ENCODE peak calls at places on chromosomes 1 and 21, in ten cellular contexts. One of them, this sample, is unnamed.

GRCh38 chr1:243791586-243792267 is 58.3 kb downstream of the AKT3 start:
- DNase-seq in CD8-positive, alpha-beta memory T cell: no peak
- DNase-seq in neuronal stem cell: no peak
- DNase-seq in adrenal gland: peak; percentile 42
- DNase-seq in cardiac muscle cell: no peak
- DNase-seq in lower lobe of right lung: no peak
- DNase-seq in left lung: no peak
- DNase-seq in skeletal muscle cell: no peak
- DNase-seq in CD4-positive, CD25-positive, alpha-beta regulatory T cell: no peak
- DNase-seq in body of pancreas: no peak
- DNase-seq in this sample: no peak

GRCh38 chr1:58732087-58732486 is 32.2 kb upstream of the MYSM1 start:
- DNase-seq in CD8-positive, alpha-beta memory T cell: no peak
- DNase-seq in neuronal stem cell: no peak
- DNase-seq in adrenal gland: no peak
- DNase-seq in cardiac muscle cell: no peak
- DNase-seq in lower lobe of right lung: no peak
- DNase-seq in left lung: no peak
- DNase-seq in skeletal muscle cell: no peak
- DNase-seq in CD4-positive, CD25-positive, alpha-beta regulatory T cell: no peak
- DNase-seq in body of pancreas: no peak
- DNase-seq in this sample: no peak

GRCh38 chr1:24995661-24996060 is 65.6 kb upstream of the RUNX3 start:
- DNase-seq in CD8-positive, alpha-beta memory T cell: no peak
- DNase-seq in neuronal stem cell: no peak
- DNase-seq in adrenal gland: no peak
- DNase-seq in cardiac muscle cell: no peak
- DNase-seq in lower lobe of right lung: no peak
- DNase-seq in left lung: no peak
- DNase-seq in skeletal muscle cell: no peak
- DNase-seq in CD4-positive, CD25-positive, alpha-beta regulatory T cell: no peak
- DNase-seq in body of pancreas: no peak
- DNase-seq in this sample: no peak

GRCh38 chr1:5620418-5620817 is 371.8 kb downstream of the NPHP4 start:
- DNase-seq in CD8-positive, alpha-beta memory T cell: no peak
- DNase-seq in neuronal stem cell: no peak
- DNase-seq in adrenal gland: no peak
- DNase-seq in cardiac muscle cell: no peak
- DNase-seq in lower lobe of right lung: no peak
- DNase-seq in left lung: no peak
- DNase-seq in skeletal muscle cell: no peak
- DNase-seq in CD4-positive, CD25-positive, alpha-beta regulatory T cell: no peak
- DNase-seq in body of pancreas: no peak
- DNase-seq in this sample: no peak

GRCh38 chr1:215198021-215198420 is 115.5 kb downstream of the KCNK2 start:
- DNase-seq in CD8-positive, alpha-beta memory T cell: no peak
- DNase-seq in neuronal stem cell: no peak
- DNase-seq in adrenal gland: no peak
- DNase-seq in cardiac muscle cell: no peak
- DNase-seq in lower lobe of right lung: no peak
- DNase-seq in left lung: no peak
- DNase-seq in skeletal muscle cell: no peak
- DNase-seq in CD4-positive, CD25-positive, alpha-beta regulatory T cell: no peak
- DNase-seq in body of pancreas: no peak
- DNase-seq in this sample: no peak

GRCh38 chr1:29838738-29839320 is 602.5 kb downstream of the PTPRU start:
- DNase-seq in CD8-positive, alpha-beta memory T cell: no peak
- DNase-seq in neuronal stem cell: no peak
- DNase-seq in adrenal gland: no peak
- DNase-seq in cardiac muscle cell: no peak
- DNase-seq in lower lobe of right lung: no peak
- DNase-seq in left lung: no peak
- DNase-seq in skeletal muscle cell: no peak
- DNase-seq in CD4-positive, CD25-positive, alpha-beta regulatory T cell: no peak
- DNase-seq in body of pancreas: no peak
- DNase-seq in this sample: no peak

GRCh38 chr1:227938276-227938675 is 9.5 kb downstream of the WNT9A start:
- DNase-seq in CD8-positive, alpha-beta memory T cell: no peak
- DNase-seq in neuronal stem cell: no peak
- DNase-seq in adrenal gland: no peak
- DNase-seq in cardiac muscle cell: no peak
- DNase-seq in lower lobe of right lung: no peak
- DNase-seq in left lung: peak; percentile 4
- DNase-seq in skeletal muscle cell: no peak
- DNase-seq in CD4-positive, CD25-positive, alpha-beta regulatory T cell: no peak
- DNase-seq in body of pancreas: no peak
- DNase-seq in this sample: no peak

GRCh38 chr1:172172267-172172880 is 248.1 kb upstream of the C1orf105 start:
- DNase-seq in CD8-positive, alpha-beta memory T cell: no peak
- DNase-seq in neuronal stem cell: no peak
- DNase-seq in adrenal gland: no peak
- DNase-seq in cardiac muscle cell: no peak
- DNase-seq in lower lobe of right lung: no peak
- DNase-seq in left lung: no peak
- DNase-seq in skeletal muscle cell: no peak
- DNase-seq in CD4-positive, CD25-positive, alpha-beta regulatory T cell: no peak
- DNase-seq in body of pancreas: no peak
- DNase-seq in this sample: no peak

GRCh38 chr1:5746611-5747427 is 245.4 kb downstream of the NPHP4 start:
- DNase-seq in CD8-positive, alpha-beta memory T cell: no peak
- DNase-seq in neuronal stem cell: no peak
- DNase-seq in adrenal gland: no peak
- DNase-seq in cardiac muscle cell: no peak
- DNase-seq in lower lobe of right lung: peak; percentile 30
- DNase-seq in left lung: peak; percentile 55
- DNase-seq in skeletal muscle cell: no peak
- DNase-seq in CD4-positive, CD25-positive, alpha-beta regulatory T cell: no peak
- DNase-seq in body of pancreas: no peak
- DNase-seq in this sample: no peak

GRCh38 chr1:47438321-47439150 is 692 bp downstream of the FOXD2 start:
- DNase-seq in CD8-positive, alpha-beta memory T cell: peak; percentile 20
- DNase-seq in neuronal stem cell: no peak
- DNase-seq in adrenal gland: no peak
- DNase-seq in cardiac muscle cell: no peak
- DNase-seq in lower lobe of right lung: peak; percentile 53
- DNase-seq in left lung: peak; percentile 79
- DNase-seq in skeletal muscle cell: no peak
- DNase-seq in CD4-positive, CD25-positive, alpha-beta regulatory T cell: peak; percentile 50
- DNase-seq in body of pancreas: no peak
- DNase-seq in this sample: peak; percentile 26

GRCh38 chr1:39981957-39982356 is 27.0 kb downstream of the MFSD2A start:
- DNase-seq in CD8-positive, alpha-beta memory T cell: no peak
- DNase-seq in neuronal stem cell: no peak
- DNase-seq in adrenal gland: no peak
- DNase-seq in cardiac muscle cell: no peak
- DNase-seq in lower lobe of right lung: no peak
- DNase-seq in left lung: no peak
- DNase-seq in skeletal muscle cell: peak; percentile 65
- DNase-seq in CD4-positive, CD25-positive, alpha-beta regulatory T cell: no peak
- DNase-seq in body of pancreas: no peak
- DNase-seq in this sample: no peak

GRCh38 chr1:25800538-25801377 is 765 bp downstream of the SELENON start:
- DNase-seq in CD8-positive, alpha-beta memory T cell: no peak
- DNase-seq in neuronal stem cell: no peak
- DNase-seq in adrenal gland: peak; percentile 41
- DNase-seq in cardiac muscle cell: no peak
- DNase-seq in lower lobe of right lung: no peak
- DNase-seq in left lung: peak; percentile 76
- DNase-seq in skeletal muscle cell: no peak
- DNase-seq in CD4-positive, CD25-positive, alpha-beta regulatory T cell: no peak
- DNase-seq in body of pancreas: no peak
- DNase-seq in this sample: no peak

DNA sequence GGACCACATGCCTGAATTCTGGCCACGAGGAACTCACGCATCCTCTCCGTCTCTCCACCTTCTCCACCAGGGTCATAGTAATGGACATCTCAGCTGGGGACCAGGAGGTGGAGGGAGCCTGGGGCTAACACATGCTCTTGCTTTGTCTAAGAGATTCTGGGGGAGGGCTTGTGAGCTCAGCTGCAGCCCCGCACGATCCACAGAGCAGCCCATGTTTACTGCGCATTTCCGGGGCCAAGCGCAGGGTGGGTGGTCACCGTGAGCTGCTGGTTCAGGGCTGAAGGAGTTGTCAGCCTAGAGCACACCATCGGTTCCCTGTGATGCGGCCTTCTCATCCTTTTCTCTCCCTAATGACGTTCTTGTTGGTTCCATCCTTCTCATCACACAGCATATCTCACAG is 7.5 kb upstream of the TFF2 start:
- DNase-seq in CD8-positive, alpha-beta memory T cell: no peak
- DNase-seq in neuronal stem cell: no peak
- DNase-seq in adrenal gland: no peak
- DNase-seq in cardiac muscle cell: no peak
- DNase-seq in lower lobe of right lung: no peak
- DNase-seq in left lung: no peak
- DNase-seq in skeletal muscle cell: no peak
- DNase-seq in CD4-positive, CD25-positive, alpha-beta regulatory T cell: no peak
- DNase-seq in body of pancreas: no peak
- DNase-seq in this sample: no peak
- H3K4me3 ChIP-seq in CD8-positive, alpha-beta memory T cell: no peak overlapping the region
- H3K4me3 ChIP-seq in neuronal stem cell: no peak overlapping the region
- H3K4me3 ChIP-seq in adrenal gland: no peak overlapping the region
- H3K4me3 ChIP-seq in cardiac muscle cell: no peak overlapping the region
- H3K4me3 ChIP-seq in lower lobe of right lung: no peak overlapping the region
- H3K4me3 ChIP-seq in left lung: no peak overlapping the region
- H3K4me3 ChIP-seq in skeletal muscle cell: no peak overlapping the region
- H3K4me3 ChIP-seq in CD4-positive, CD25-positive, alpha-beta regulatory T cell: no peak overlapping the region
- H3K4me3 ChIP-seq in body of pancreas: no peak overlapping the region
- H3K4me3 ChIP-seq in this sample: no peak overlapping the region

GRCh38 chr1:176692988-176693696 is 230.2 kb downstream of the PAPPA2 start:
- DNase-seq in CD8-positive, alpha-beta memory T cell: no peak
- DNase-seq in neuronal stem cell: no peak
- DNase-seq in adrenal gland: no peak
- DNase-seq in cardiac muscle cell: peak; percentile 43
- DNase-seq in lower lobe of right lung: no peak
- DNase-seq in left lung: no peak
- DNase-seq in skeletal muscle cell: no peak
- DNase-seq in CD4-positive, CD25-positive, alpha-beta regulatory T cell: no peak
- DNase-seq in body of pancreas: no peak
- DNase-seq in this sample: no peak
- H3K4me3 ChIP-seq in CD8-positive, alpha-beta memory T cell: no peak overlapping the region
- H3K4me3 ChIP-seq in neuronal stem cell: no peak overlapping the region
- H3K4me3 ChIP-seq in adrenal gland: no peak overlapping the region
- H3K4me3 ChIP-seq in cardiac muscle cell: no peak overlapping the region
- H3K4me3 ChIP-seq in lower lobe of right lung: no peak overlapping the region
- H3K4me3 ChIP-seq in left lung: no peak overlapping the region
- H3K4me3 ChIP-seq in skeletal muscle cell: no peak overlapping the region
- H3K4me3 ChIP-seq in CD4-positive, CD25-positive, alpha-beta regulatory T cell: no peak overlapping the region
- H3K4me3 ChIP-seq in body of pancreas: no peak overlapping the region
- H3K4me3 ChIP-seq in this sample: no peak overlapping the region

DNA sequence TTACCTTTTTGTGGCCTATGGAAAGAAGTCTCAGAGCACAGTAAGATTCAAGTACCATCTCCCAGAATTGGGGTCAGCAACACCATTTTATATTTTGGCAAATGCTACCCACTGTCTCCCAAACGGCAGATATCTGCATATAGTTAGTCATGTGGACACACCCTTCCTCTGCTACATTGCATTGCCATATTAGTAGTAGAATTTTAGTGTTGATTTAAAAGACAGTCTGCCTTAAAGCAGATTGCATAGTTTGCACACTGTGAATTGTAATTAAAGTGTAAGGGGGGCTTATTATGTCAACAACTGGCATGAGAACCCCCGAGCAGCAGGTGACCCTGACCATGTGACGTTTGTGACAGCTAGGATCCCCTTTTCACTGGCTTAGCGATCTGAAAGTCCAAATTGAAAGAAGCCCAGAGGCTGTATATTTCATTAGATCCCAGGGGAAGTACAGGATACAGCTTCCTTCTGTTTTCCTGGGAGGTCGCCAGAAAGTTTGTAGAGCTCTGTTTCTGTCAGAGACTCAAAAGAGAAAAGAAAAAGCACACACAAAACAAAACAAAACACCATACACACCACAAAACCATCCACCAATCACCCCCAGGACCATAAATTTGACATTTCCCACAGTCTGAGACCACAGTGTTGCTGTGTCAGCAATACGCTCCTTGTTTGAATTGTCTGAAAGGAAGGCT is 172.4 kb downstream of the NFIA start:
- DNase-seq in CD8-positive, alpha-beta memory T cell: no peak
- DNase-seq in neuronal stem cell: no peak
- DNase-seq in adrenal gland: peak; percentile 44
- DNase-seq in cardiac muscle cell: no peak
- DNase-seq in lower lobe of right lung: no peak
- DNase-seq in left lung: no peak
- DNase-seq in skeletal muscle cell: peak; percentile 50
- DNase-seq in CD4-positive, CD25-positive, alpha-beta regulatory T cell: no peak
- DNase-seq in body of pancreas: peak; percentile 45
- DNase-seq in this sample: no peak
- H3K4me3 ChIP-seq in CD8-positive, alpha-beta memory T cell: no peak overlapping the region
- H3K4me3 ChIP-seq in neuronal stem cell: no peak overlapping the region
- H3K4me3 ChIP-seq in adrenal gland: no peak overlapping the region
- H3K4me3 ChIP-seq in cardiac muscle cell: no peak overlapping the region
- H3K4me3 ChIP-seq in lower lobe of right lung: peak overlapping the region; percentile 40
- H3K4me3 ChIP-seq in left lung: no peak overlapping the region
- H3K4me3 ChIP-seq in skeletal muscle cell: peak overlapping the region; percentile 33
- H3K4me3 ChIP-seq in CD4-positive, CD25-positive, alpha-beta regulatory T cell: no peak overlapping the region
- H3K4me3 ChIP-seq in body of pancreas: no peak overlapping the region
- H3K4me3 ChIP-seq in this sample: peak overlapping the region; percentile 59

GRCh38 chr21:34077888-34078287 is 4.5 kb downstream of the MRPS6 start:
- DNase-seq in CD8-positive, alpha-beta memory T cell: no peak
- DNase-seq in neuronal stem cell: no peak
- DNase-seq in adrenal gland: no peak
- DNase-seq in cardiac muscle cell: no peak
- DNase-seq in lower lobe of right lung: no peak
- DNase-seq in left lung: no peak
- DNase-seq in skeletal muscle cell: no peak
- DNase-seq in CD4-positive, CD25-positive, alpha-beta regulatory T cell: no peak
- DNase-seq in body of pancreas: no peak
- DNase-seq in this sample: no peak
- H3K4me3 ChIP-seq in CD8-positive, alpha-beta memory T cell: no peak overlapping the region
- H3K4me3 ChIP-seq in neuronal stem cell: no peak overlapping the region
- H3K4me3 ChIP-seq in adrenal gland: no peak overlapping the region
- H3K4me3 ChIP-seq in cardiac muscle cell: peak overlapping the region; percentile 6
- H3K4me3 ChIP-seq in lower lobe of right lung: no peak overlapping the region
- H3K4me3 ChIP-seq in left lung: no peak overlapping the region
- H3K4me3 ChIP-seq in skeletal muscle cell: no peak overlapping the region
- H3K4me3 ChIP-seq in CD4-positive, CD25-positive, alpha-beta regulatory T cell: peak overlapping the region; percentile 63
- H3K4me3 ChIP-seq in body of pancreas: no peak overlapping the region
- H3K4me3 ChIP-seq in this sample: no peak overlapping the region